ENCODE peak calls at places on chromosomes 4 and X, in six cellular contexts. Y, H, O, L, Q and U are unnamed samples.

GRCh38 chr4:687048-687974 is 1.6 kb downstream of the SLC49A3 start:
- DNase-seq in O (peak), H (peak), Q (peak), L (peak), Y (peak), U (no peak)

GRCh38 chr4:169342906-169343560 is 72.3 kb upstream of the SH3RF1 start:
- DNase-seq in O (no peak), H (no peak), L (no peak), Y (no peak), Q (no peak), U (no peak)

GRCh38 chrX:10314530-10315104 is 157.8 kb downstream of the CLCN4 start:
- DNase-seq in H (no peak), Y (peak), O (no peak), Q (no peak), L (no peak), U (no peak)

GRCh38 chrX:43822015-43822414 is 60.2 kb downstream of the MAOB start:
- DNase-seq in H (peak), Y (no peak), Q (no peak), L (no peak), O (no peak), U (no peak)

GRCh38 chr4:8838911-8839431 is 32.7 kb downstream of the HMX1 start:
- DNase-seq in Y (no peak), L (peak), H (no peak), Q (peak), O (peak), U (no peak)

GRCh38 chrX:24672701-24673190 is 21.0 kb upstream of the POLA1 start:
- DNase-seq in H (no peak), Q (no peak), O (no peak), L (peak), Y (no peak), U (no peak)

GRCh38 chr4:98567611-98568010 is 90.8 kb downstream of the TSPAN5 start:
- DNase-seq in O (no peak), Q (no peak), H (no peak), L (no peak), Y (no peak), U (no peak)

GRCh38 chrX:20412871-20413486 is 146.3 kb upstream of the RPS6KA3 start:
- DNase-seq in L (peak), O (no peak), Q (no peak), H (no peak), Y (no peak), U (no peak)

GRCh38 chrX:152817082-152817744 is 13.3 kb downstream of the CETN2 start:
- DNase-seq in Q (no peak), H (peak), L (peak), O (peak), Y (no peak), U (peak)

GRCh38 chrX:135707880-135708279 is 5.6 kb upstream of the CT45A1 start:
- DNase-seq in Y (peak), O (no peak), Q (no peak), L (peak), H (no peak), U (peak)

GRCh38 chr4:36402008-36402758 is 120.8 kb downstream of the DTHD1 start:
- DNase-seq in L (no peak), H (no peak), O (no peak), Y (no peak), Q (no peak), U (no peak)

GRCh38 chrX:4570141-4570540 is 856.7 kb upstream of the PRKX start:
- DNase-seq in L (no peak), O (peak), H (peak), Q (no peak), Y (no peak), U (peak)

GRCh38 chrX:114782925-114783324 is 199.0 kb downstream of the HTR2C start:
- DNase-seq in Y (no peak), H (no peak), O (no peak), Q (no peak), L (no peak), U (no peak)

GRCh38 chr4:114606240-114606639 is 7.6 kb downstream of the UGT8 start:
- DNase-seq in Q (no peak), O (no peak), Y (no peak), H (no peak), L (no peak), U (no peak)

GRCh38 chr4:86498560-86499166 is 95.5 kb upstream of the PTPN13 start:
- DNase-seq in L (peak), H (peak), Y (peak), O (no peak), Q (no peak), U (peak)

GRCh38 chr4:139833131-139833930 is 167.7 kb downstream of the MGST2 start:
- DNase-seq in Y (no peak), L (no peak), H (no peak), O (no peak), Q (no peak), U (no peak)

GRCh38 chrX:40153335-40154221 is 55.8 kb upstream of the BCOR start:
- DNase-seq in H (peak), Y (peak), L (no peak), O (peak), Q (no peak), U (peak)

GRCh38 chr4:6732441-6733357 is 16.7 kb downstream of the BLOC1S4 start:
- DNase-seq in Q (peak), L (peak), O (peak), Y (peak), H (peak), U (no peak)
- H3K27ac ChIP-seq in Q (peak), L (peak), O (no peak), Y (peak), H (peak), U (no peak)

DNA sequence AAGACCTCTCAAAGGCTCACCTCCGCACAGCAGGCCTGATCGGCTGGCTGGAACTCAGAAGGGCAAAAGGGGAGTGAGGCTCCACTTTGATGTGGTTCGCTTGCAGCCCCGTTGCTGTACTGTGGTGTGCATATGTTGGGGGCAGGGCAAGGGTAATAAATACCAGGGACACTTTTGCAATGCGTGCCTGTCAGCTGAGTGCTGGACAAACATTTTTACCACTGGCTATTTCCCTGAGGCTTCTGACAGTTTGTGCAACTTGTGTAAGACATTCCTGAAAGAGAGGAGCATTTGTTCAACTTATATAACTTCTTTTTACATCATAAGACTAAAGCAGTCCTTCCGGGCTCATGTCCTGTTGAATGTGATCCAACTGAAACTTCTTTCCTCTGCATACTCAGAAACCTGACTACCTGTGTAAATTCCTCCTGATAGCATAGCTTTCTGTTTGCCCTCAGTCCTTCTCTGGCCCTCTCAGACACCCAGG is 82.3 kb downstream of the SPRY1 start:
- DNase-seq in O (peak), Y (no peak), Q (no peak), L (no peak), H (peak), U (no peak)
- H3K27ac ChIP-seq in O (peak), Y (no peak), Q (no peak), L (no peak), H (peak), U (no peak)

GRCh38 chr4:111018231-111018630 is 395.4 kb upstream of the PITX2 start:
- DNase-seq in Y (no peak), L (no peak), O (no peak), H (no peak), Q (no peak), U (no peak)
- H3K27ac ChIP-seq in Y (no peak), L (no peak), O (no peak), H (no peak), Q (no peak), U (no peak)

DNA sequence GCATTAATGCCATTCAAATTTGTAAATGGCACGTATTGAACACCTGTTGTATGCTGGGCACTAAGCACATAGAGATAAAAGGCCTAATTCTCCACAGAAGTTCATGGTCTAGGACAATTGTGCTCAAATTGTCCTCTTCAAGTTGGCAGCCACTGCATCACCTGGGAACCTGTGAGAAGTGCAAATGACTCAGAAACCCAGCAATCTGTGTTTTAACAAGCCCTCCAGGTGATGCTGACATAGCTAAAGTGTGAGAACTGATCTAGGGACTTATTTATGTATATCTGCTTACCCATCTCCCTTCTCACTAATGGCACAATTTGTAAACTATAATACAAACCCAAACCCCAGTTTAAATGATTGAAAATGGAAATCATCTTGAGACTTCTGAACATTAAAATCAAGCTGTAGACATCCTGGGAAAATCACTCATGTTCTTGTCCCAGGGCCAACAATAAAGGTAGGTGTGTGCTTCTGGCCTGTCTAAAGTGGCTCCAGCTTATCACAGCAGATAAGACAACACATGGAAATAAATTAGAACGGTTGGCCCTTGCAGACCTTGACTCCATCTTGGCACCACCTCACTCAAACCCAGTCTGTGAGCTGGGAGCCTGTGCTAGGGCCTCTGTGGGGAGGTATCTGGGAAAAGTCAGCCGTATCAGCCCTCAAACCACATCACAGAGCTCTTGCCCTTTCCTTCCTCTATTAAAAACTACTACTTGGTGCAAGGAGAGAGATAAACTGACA is 46.8 kb downstream of the UCHL1 start:
- DNase-seq in O (no peak), Q (no peak), H (no peak), L (no peak), Y (no peak), U (no peak)
- H3K27ac ChIP-seq in O (no peak), Q (no peak), H (no peak), L (no peak), Y (no peak), U (no peak)

GRCh38 chr4:82358773-82359324 is 14.9 kb downstream of the HNRNPD start:
- DNase-seq in Y (no peak), O (no peak), Q (no peak), L (no peak), H (no peak), U (no peak)
- H3K27ac ChIP-seq in Y (no peak), O (no peak), Q (no peak), L (no peak), H (no peak), U (no peak)